ENCODE peak calls at places on chromosomes 7 and 10, in four cellular contexts. One of them, this sample, is unnamed.

GRCh38 chr7:157977306-157977705 is 610.3 kb downstream of the PTPRN2 start:
- DNase-seq in IMR-90: no peak
- DNase-seq in HepG2: no peak
- DNase-seq in SK-N-SH: no peak
- DNase-seq in this sample: no peak

GRCh38 chr7:26292768-26293560 is 1.3 kb downstream of the SNX10 start:
- DNase-seq in IMR-90: no peak
- DNase-seq in HepG2: peak
- DNase-seq in SK-N-SH: peak
- DNase-seq in this sample: no peak

GRCh38 chr7:108136191-108136581 is 6.0 kb upstream of the LAMB4 start:
- DNase-seq in IMR-90: no peak
- DNase-seq in HepG2: no peak
- DNase-seq in SK-N-SH: peak
- DNase-seq in this sample: no peak

GRCh38 chr7:34043461-34044318 is 138.4 kb downstream of the BMPER start:
- DNase-seq in IMR-90: no peak
- DNase-seq in HepG2: no peak
- DNase-seq in SK-N-SH: no peak
- DNase-seq in this sample: no peak

GRCh38 chr10:113091921-113092320 is 141.9 kb downstream of the TCF7L2 start:
- DNase-seq in IMR-90: no peak
- DNase-seq in HepG2: no peak
- DNase-seq in SK-N-SH: no peak
- DNase-seq in this sample: no peak

GRCh38 chr7:82705831-82706230 is 262.3 kb upstream of the CACNA2D1 start:
- DNase-seq in IMR-90: peak
- DNase-seq in HepG2: no peak
- DNase-seq in SK-N-SH: no peak
- DNase-seq in this sample: no peak

GRCh38 chr7:106217089-106217542 is 67.7 kb downstream of the NAMPT start:
- DNase-seq in IMR-90: peak
- DNase-seq in HepG2: no peak
- DNase-seq in SK-N-SH: no peak
- DNase-seq in this sample: no peak

GRCh38 chr7:20598479-20599419 is 16.7 kb upstream of the ABCB5 start:
- DNase-seq in IMR-90: peak
- DNase-seq in HepG2: peak
- DNase-seq in SK-N-SH: peak
- DNase-seq in this sample: peak

GRCh38 chr7:118418433-118418832 is 193.9 kb downstream of the ANKRD7 start:
- DNase-seq in IMR-90: no peak
- DNase-seq in HepG2: no peak
- DNase-seq in SK-N-SH: no peak
- DNase-seq in this sample: no peak

GRCh38 chr10:100470367-100470766 is 7.6 kb downstream of the WNT8B start:
- DNase-seq in IMR-90: peak
- DNase-seq in HepG2: no peak
- DNase-seq in SK-N-SH: no peak
- DNase-seq in this sample: no peak

GRCh38 chr10:58531084-58531695 is 18.5 kb downstream of the BICC1 start:
- DNase-seq in IMR-90: peak
- DNase-seq in HepG2: peak
- DNase-seq in SK-N-SH: no peak
- DNase-seq in this sample: peak

GRCh38 chr10:29392376-29393021 is 103.6 kb downstream of the LYZL1 start:
- DNase-seq in IMR-90: peak
- DNase-seq in HepG2: peak
- DNase-seq in SK-N-SH: peak
- DNase-seq in this sample: peak

GRCh38 chr10:10803273-10803672 is 214.4 kb upstream of the CELF2 start:
- DNase-seq in IMR-90: no peak
- DNase-seq in HepG2: no peak
- DNase-seq in SK-N-SH: no peak
- DNase-seq in this sample: no peak

GRCh38 chr7:51456471-51457060 is 140.0 kb upstream of the COBL start:
- DNase-seq in IMR-90: no peak
- DNase-seq in HepG2: no peak
- DNase-seq in SK-N-SH: peak
- DNase-seq in this sample: no peak

GRCh38 chr7:149294641-149295480 is 32.9 kb downstream of the ZNF783 start:
- DNase-seq in IMR-90: no peak
- DNase-seq in HepG2: no peak
- DNase-seq in SK-N-SH: no peak
- DNase-seq in this sample: no peak

GRCh38 chr10:72951760-72952159 is 2.8 kb downstream of the PLA2G12B start:
- DNase-seq in IMR-90: no peak
- DNase-seq in HepG2: no peak
- DNase-seq in SK-N-SH: no peak
- DNase-seq in this sample: no peak

GRCh38 chr10:24974978-24975377 is 22.6 kb upstream of the PRTFDC1 start:
- DNase-seq in IMR-90: peak
- DNase-seq in HepG2: peak
- DNase-seq in SK-N-SH: no peak
- DNase-seq in this sample: no peak

GRCh38 chr7:29017666-29018065 is 59.5 kb upstream of the TRIL start:
- DNase-seq in IMR-90: peak
- DNase-seq in HepG2: no peak
- DNase-seq in SK-N-SH: no peak
- DNase-seq in this sample: no peak

GRCh38 chr7:45915606-45916005 is 5.5 kb downstream of the IGFBP3 start:
- DNase-seq in IMR-90: peak
- DNase-seq in HepG2: no peak
- DNase-seq in SK-N-SH: no peak
- DNase-seq in this sample: no peak

GRCh38 chr7:142338633-142339501 is 81.0 kb upstream of the PRSS58 start:
- DNase-seq in IMR-90: peak
- DNase-seq in HepG2: no peak
- DNase-seq in SK-N-SH: no peak
- DNase-seq in this sample: peak

GRCh38 chr7:38889872-38890432 is 19.0 kb downstream of the VPS41 start:
- DNase-seq in IMR-90: no peak
- DNase-seq in HepG2: no peak
- DNase-seq in SK-N-SH: no peak
- DNase-seq in this sample: no peak

GRCh38 chr7:15603124-15603523 is 41.3 kb upstream of the AGMO start:
- DNase-seq in IMR-90: no peak
- DNase-seq in HepG2: no peak
- DNase-seq in SK-N-SH: no peak
- DNase-seq in this sample: no peak

GRCh38 chr7:121406-121805 is 71.0 kb upstream of the FAM20C start:
- DNase-seq in IMR-90: no peak
- DNase-seq in HepG2: no peak
- DNase-seq in SK-N-SH: no peak
- DNase-seq in this sample: no peak

GRCh38 chr7:18041202-18041601 is 13.6 kb upstream of the PRPS1L1 start:
- DNase-seq in IMR-90: peak
- DNase-seq in HepG2: no peak
- DNase-seq in SK-N-SH: no peak
- DNase-seq in this sample: no peak

GRCh38 chr10:79239275-79239779 is 107.9 kb upstream of the PPIF start:
- DNase-seq in IMR-90: peak
- DNase-seq in HepG2: no peak
- DNase-seq in SK-N-SH: peak
- DNase-seq in this sample: peak
- TF ChIP-seq SMC3 in IMR-90: no peak
- TF ChIP-seq SMC3 in HepG2: no peak
- TF ChIP-seq SMC3 in SK-N-SH: no peak
- TF ChIP-seq SMC3 in this sample: no peak

DNA sequence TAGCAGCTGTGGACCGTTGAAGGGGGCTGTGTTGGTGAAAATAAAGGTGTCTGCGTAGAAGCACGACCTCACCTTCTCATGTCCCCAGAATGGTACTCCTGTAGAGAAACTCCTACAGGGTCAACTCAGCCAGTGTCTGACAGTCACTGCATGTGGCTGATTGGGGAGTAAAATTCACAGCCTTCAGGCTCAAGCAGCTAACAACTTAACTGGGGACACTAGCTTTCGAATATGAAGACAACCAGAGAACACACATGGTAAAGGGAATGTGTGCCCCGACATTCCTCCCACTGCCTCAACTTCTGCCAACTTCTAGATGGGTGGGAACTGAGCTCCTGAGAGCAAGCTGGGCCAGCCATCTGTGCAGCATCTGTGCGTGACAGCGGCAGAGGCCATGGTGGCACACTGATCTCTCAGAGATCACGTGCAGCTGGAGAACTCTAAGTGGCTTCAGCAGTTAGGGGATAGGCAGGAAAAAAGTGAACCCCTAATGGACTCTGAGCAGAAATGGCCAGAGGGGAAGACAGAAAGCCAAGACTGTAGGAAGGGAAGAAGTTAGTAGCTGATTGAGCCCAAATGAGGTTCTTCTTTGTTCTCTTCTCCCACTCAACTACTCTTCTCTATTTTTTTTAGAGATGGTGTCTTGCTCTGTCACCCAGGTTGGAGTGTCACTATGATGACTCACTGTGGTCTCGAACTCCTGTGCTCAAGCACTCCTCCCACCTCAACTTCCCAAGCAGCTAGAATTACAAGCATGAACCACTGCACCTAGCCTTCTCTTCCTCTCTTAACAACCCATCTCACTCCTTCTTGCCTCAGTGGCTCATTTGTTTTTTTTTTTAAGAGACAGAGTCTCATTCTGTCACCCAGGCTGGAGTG is 280.8 kb downstream of the ZEB1 start:
- DNase-seq in IMR-90: peak
- DNase-seq in HepG2: no peak
- DNase-seq in SK-N-SH: no peak
- DNase-seq in this sample: no peak
- TF ChIP-seq SMC3 in IMR-90: no peak
- TF ChIP-seq SMC3 in HepG2: no peak
- TF ChIP-seq SMC3 in SK-N-SH: no peak
- TF ChIP-seq SMC3 in this sample: no peak

GRCh38 chr7:64463636-64464375 is 99.1 kb downstream of the ZNF680 start:
- DNase-seq in IMR-90: peak
- DNase-seq in HepG2: no peak
- DNase-seq in SK-N-SH: peak
- DNase-seq in this sample: peak
- TF ChIP-seq SMC3 in IMR-90: no peak
- TF ChIP-seq SMC3 in HepG2: no peak
- TF ChIP-seq SMC3 in SK-N-SH: no peak
- TF ChIP-seq SMC3 in this sample: no peak

GRCh38 chr10:95841711-95842498 is 65.9 kb upstream of the CC2D2B start:
- DNase-seq in IMR-90: peak
- DNase-seq in HepG2: peak
- DNase-seq in SK-N-SH: peak
- DNase-seq in this sample: peak
- TF ChIP-seq SMC3 in IMR-90: peak
- TF ChIP-seq SMC3 in HepG2: peak
- TF ChIP-seq SMC3 in SK-N-SH: peak
- TF ChIP-seq SMC3 in this sample: peak

DNA sequence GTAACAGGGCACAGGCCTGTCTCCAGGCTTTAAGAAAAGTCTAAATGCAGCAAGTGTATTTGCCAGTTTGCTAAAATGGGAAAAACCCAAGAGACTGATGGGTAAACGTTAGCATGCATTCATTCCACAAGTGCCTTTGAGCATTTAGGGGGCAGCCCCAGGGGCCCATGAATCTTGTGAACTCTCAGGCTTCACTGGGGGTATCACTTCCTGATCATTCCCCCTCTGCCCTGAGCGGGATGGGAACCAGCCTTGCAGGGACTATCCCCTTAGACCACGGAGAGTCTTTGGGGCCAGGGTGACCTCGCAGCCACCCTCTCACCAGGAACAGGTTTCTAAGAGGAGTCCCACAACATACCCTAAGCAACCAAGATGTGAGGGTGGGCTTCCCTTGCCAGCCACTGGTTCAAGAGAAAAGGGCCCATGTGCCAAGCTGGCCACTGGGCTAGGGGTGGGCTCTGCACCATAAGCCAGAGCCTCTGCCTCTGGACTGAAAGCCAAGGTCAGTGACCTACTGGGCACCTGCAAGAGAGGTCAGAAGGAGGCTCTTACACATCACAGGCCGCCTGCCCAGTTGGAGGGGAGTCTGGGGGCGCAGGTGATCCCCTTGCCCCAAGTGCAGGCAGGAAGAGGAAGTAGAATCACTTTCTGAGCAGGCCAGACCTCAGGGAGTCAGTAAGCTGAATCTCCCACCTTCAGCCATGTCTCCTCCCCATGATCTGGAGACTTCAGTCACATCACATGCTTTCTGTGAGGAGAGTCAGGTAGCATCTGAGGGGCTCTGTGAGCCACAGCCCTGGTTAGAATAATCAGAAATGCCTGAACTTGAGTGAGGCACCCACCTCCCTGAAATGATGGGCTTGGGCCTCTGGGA is 75.0 kb downstream of the C10orf105 start:
- DNase-seq in IMR-90: no peak
- DNase-seq in HepG2: no peak
- DNase-seq in SK-N-SH: no peak
- DNase-seq in this sample: no peak
- TF ChIP-seq SMC3 in IMR-90: no peak
- TF ChIP-seq SMC3 in HepG2: no peak
- TF ChIP-seq SMC3 in SK-N-SH: no peak
- TF ChIP-seq SMC3 in this sample: no peak